ENCODE peak calls at places on chromosomes 2 and 18, in six cellular contexts. T is GM12892, A is SK-N-SH, M is GM12891, Z is HepG2, X is GM12878. W is an unnamed sample.

GRCh38 chr18:49960376-49960775 is 147.0 kb upstream of the ACAA2 start:
- DNase-seq in T (no peak), A (no peak), M (no peak), Z (no peak), X (no peak), W (no peak)

GRCh38 chr2:12619975-12620374 is 96.8 kb upstream of the TRIB2 start:
- DNase-seq in T (no peak), A (no peak), M (no peak), Z (no peak), X (no peak), W (no peak)

GRCh38 chr2:95220449-95220848 is 13.1 kb downstream of the ZNF892 start:
- DNase-seq in T (no peak), A (no peak), M (no peak), Z (no peak), X (no peak), W (no peak)

GRCh38 chr18:13380671-13381070 is 162.1 kb downstream of the LDLRAD4 start:
- DNase-seq in T (no peak), A (no peak), M (no peak), Z (no peak), X (no peak), W (no peak)

GRCh38 chr2:221461911-221462310 is 110.2 kb downstream of the EPHA4 start:
- DNase-seq in T (no peak), A (no peak), M (no peak), Z (no peak), X (no peak), W (no peak)

GRCh38 chr18:62386091-62386490 is 61.0 kb downstream of the TNFRSF11A start:
- DNase-seq in T (no peak), A (no peak), M (no peak), Z (no peak), X (no peak), W (no peak)

GRCh38 chr2:95381212-95382127 is 21.0 kb upstream of the FAHD2A start:
- DNase-seq in T (no peak), A (no peak), M (no peak), Z (no peak), X (no peak), W (no peak)

GRCh38 chr2:240430595-240430994 is 4.9 kb upstream of the GPC1 start:
- DNase-seq in T (no peak), A (no peak), M (no peak), Z (no peak), X (no peak), W (no peak)

GRCh38 chr2:55452879-55453278 is 33.2 kb upstream of the CCDC88A start:
- DNase-seq in T (no peak), A (no peak), M (no peak), Z (no peak), X (no peak), W (no peak)

GRCh38 chr2:77028032-77028600 is 494.1 kb downstream of the LRRTM4 start:
- DNase-seq in T (no peak), A (no peak), M (no peak), Z (peak; percentile 21), X (no peak), W (no peak)

GRCh38 chr2:46973687-46974086 is 58.1 kb upstream of the MCFD2 start:
- DNase-seq in T (no peak), A (no peak), M (no peak), Z (no peak), X (no peak), W (no peak)

GRCh38 chr2:205751621-205752031 is 69.3 kb downstream of the NRP2 start:
- DNase-seq in T (no peak), A (no peak), M (no peak), Z (no peak), X (no peak), W (no peak)
- TF ChIP-seq TAF1 in T (no peak), A (no peak), M (no peak), Z (no peak), X (no peak), W (no peak)

DNA sequence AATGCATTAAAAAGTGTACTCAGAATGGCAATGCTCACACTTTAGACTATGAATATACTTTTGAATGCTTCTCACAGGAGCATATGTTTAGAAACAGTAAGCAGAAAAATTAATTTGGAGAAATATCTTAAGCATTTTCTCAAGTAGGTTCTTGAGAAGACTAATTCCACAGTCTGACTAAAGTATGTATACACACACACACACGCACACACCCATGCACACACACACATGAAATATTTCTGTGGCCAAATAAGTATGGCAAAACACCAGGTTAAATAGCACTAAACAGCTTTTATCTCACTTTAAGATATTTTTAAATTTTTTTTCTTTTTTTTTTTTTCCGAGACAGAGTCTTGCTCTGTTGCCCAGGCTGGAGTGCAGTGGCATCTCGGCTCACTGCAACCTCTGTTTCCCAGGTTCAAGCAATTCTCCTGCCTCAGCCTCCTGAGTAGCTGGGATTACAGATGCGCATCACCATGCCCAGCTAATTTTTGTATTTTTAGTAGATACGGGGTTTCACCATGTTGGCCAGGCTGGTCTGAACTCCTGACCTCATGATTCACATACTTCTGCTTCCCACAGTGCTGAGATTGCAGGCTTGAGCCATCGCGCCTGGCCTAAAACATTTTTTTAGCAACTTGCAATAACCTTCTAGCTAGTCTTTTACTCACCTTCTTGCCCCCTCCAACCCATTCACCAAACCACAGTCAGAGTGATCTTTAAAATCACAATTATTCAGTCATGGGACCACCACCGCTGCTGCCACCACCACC is 67.5 kb upstream of the SCG2 start:
- DNase-seq in T (no peak), A (no peak), M (no peak), Z (no peak), X (no peak), W (no peak)
- TF ChIP-seq TAF1 in T (no peak), A (no peak), M (no peak), Z (no peak), X (no peak), W (no peak)

DNA sequence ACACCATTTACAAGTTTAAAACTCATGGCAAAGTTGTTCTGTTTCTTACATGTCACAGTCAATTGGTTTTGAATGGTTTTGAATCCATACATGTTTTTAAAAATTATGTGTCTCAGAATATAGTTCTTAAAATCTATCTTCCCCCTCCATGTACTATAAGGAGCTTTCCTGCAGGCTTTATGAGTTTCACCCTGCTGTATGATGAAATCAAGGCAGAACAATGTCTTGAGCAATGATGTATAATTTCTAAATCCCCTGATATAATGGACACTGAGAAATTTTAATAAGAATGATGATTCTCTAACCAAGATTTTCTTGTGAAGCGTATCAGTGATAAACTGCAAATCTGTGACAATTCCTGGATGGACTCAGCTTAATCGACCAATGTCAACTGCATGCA is 10.6 kb upstream of the ZNF516 start:
- DNase-seq in T (no peak), A (no peak), M (no peak), Z (no peak), X (no peak), W (no peak)
- TF ChIP-seq TAF1 in T (no peak), A (no peak), M (no peak), Z (no peak), X (no peak), W (no peak)

GRCh38 chr2:121008978-121009377 is 273.3 kb downstream of the GLI2 start:
- DNase-seq in T (no peak), A (no peak), M (no peak), Z (no peak), X (no peak), W (no peak)
- TF ChIP-seq TAF1 in T (no peak), A (no peak), M (no peak), Z (no peak), X (no peak), W (no peak)

GRCh38 chr2:69771461-69771860 is 29.5 kb downstream of the ANXA4 start:
- DNase-seq in T (no peak), A (no peak), M (no peak), Z (no peak), X (no peak), W (no peak)
- TF ChIP-seq TAF1 in T (no peak), A (no peak), M (no peak), Z (no peak), X (no peak), W (no peak)

DNA sequence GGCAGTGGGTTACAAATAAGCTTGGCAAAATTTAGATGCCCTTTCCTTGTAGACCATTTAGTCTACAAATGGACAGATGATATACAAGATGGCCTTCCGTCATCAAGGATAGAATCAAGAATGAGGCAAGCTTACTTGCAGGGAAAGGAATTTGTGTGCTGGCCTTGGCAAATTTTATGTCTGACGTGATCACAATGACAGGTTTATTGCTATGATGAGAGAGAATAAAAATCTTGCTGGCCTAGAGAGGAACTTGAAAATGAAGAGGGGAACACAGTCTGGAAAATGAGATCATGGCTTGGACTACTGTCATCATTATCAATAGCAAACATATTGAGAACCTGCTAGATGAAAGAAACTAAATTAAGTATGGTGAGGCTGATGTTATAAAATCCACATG is 65.9 kb downstream of the CSRNP3 start:
- DNase-seq in T (no peak), A (no peak), M (no peak), Z (no peak), X (no peak), W (no peak)
- TF ChIP-seq TAF1 in T (no peak), A (no peak), M (no peak), Z (no peak), X (no peak), W (no peak)

W was measured in K562.